ENCODE peak calls at places on chromosomes 5 and 9, in eight cellular contexts. One of them, this sample, is unnamed.

GRCh38 chr9:114047717-114048116 is 30.4 kb downstream of the AMBP start:
- DNase-seq in NCI-H69: no peak
- DNase-seq in cardiac muscle cell: peak
- DNase-seq in NCI-H1092 treated with DMSO at 0.1 percent for 48 hours: no peak
- DNase-seq in putamen: no peak
- DNase-seq in activated T-helper 2 cell treated with anti-CD3 and anti-CD28 coated beads, Interferon-gamma antibody, Interleukin-2, Interleukin-4, amounts not matched to agents 10 μg/mL and 5 μg/mL and 100 μg/mL, durations not matched to agents 14 hours and 24 hours and 36 hours: peak
- DNase-seq in stimulated activated CD4-positive, alpha-beta T cell treated with anti-CD3 and anti-CD28 coated beads, Interleukin-12 subunit alpha, Interleukin-12 subunit beta, amount 100 ng/mL, for 4 hours: no peak
- DNase-seq in T-cell: no peak
- DNase-seq in this sample: no peak

GRCh38 chr9:95923794-95924193 is 48.3 kb downstream of the ERCC6L2 start:
- DNase-seq in NCI-H69: no peak
- DNase-seq in cardiac muscle cell: peak
- DNase-seq in NCI-H1092 treated with DMSO at 0.1 percent for 48 hours: no peak
- DNase-seq in putamen: no peak
- DNase-seq in activated T-helper 2 cell treated with anti-CD3 and anti-CD28 coated beads, Interferon-gamma antibody, Interleukin-2, Interleukin-4, amounts not matched to agents 10 μg/mL and 5 μg/mL and 100 μg/mL, durations not matched to agents 14 hours and 24 hours and 36 hours: no peak
- DNase-seq in stimulated activated CD4-positive, alpha-beta T cell treated with anti-CD3 and anti-CD28 coated beads, Interleukin-12 subunit alpha, Interleukin-12 subunit beta, amount 100 ng/mL, for 4 hours: no peak
- DNase-seq in T-cell: no peak
- DNase-seq in this sample: no peak

GRCh38 chr5:140108093-140109049 is 5.5 kb upstream of the PURA start:
- DNase-seq in NCI-H69: peak
- DNase-seq in cardiac muscle cell: no peak
- DNase-seq in NCI-H1092 treated with DMSO at 0.1 percent for 48 hours: peak
- DNase-seq in putamen: no peak
- DNase-seq in activated T-helper 2 cell treated with anti-CD3 and anti-CD28 coated beads, Interferon-gamma antibody, Interleukin-2, Interleukin-4, amounts not matched to agents 10 μg/mL and 5 μg/mL and 100 μg/mL, durations not matched to agents 14 hours and 24 hours and 36 hours: peak
- DNase-seq in stimulated activated CD4-positive, alpha-beta T cell treated with anti-CD3 and anti-CD28 coated beads, Interleukin-12 subunit alpha, Interleukin-12 subunit beta, amount 100 ng/mL, for 4 hours: no peak
- DNase-seq in T-cell: peak
- DNase-seq in this sample: no peak

GRCh38 chr5:73311291-73312110 is 137.1 kb downstream of the FOXD1 start:
- DNase-seq in NCI-H69: peak
- DNase-seq in cardiac muscle cell: no peak
- DNase-seq in NCI-H1092 treated with DMSO at 0.1 percent for 48 hours: no peak
- DNase-seq in putamen: no peak
- DNase-seq in activated T-helper 2 cell treated with anti-CD3 and anti-CD28 coated beads, Interferon-gamma antibody, Interleukin-2, Interleukin-4, amounts not matched to agents 10 μg/mL and 5 μg/mL and 100 μg/mL, durations not matched to agents 14 hours and 24 hours and 36 hours: no peak
- DNase-seq in stimulated activated CD4-positive, alpha-beta T cell treated with anti-CD3 and anti-CD28 coated beads, Interleukin-12 subunit alpha, Interleukin-12 subunit beta, amount 100 ng/mL, for 4 hours: no peak
- DNase-seq in T-cell: no peak
- DNase-seq in this sample: no peak

GRCh38 chr5:59722875-59723274 is 170.7 kb downstream of the PDE4D start:
- DNase-seq in NCI-H69: peak
- DNase-seq in cardiac muscle cell: no peak
- DNase-seq in NCI-H1092 treated with DMSO at 0.1 percent for 48 hours: no peak
- DNase-seq in putamen: peak
- DNase-seq in activated T-helper 2 cell treated with anti-CD3 and anti-CD28 coated beads, Interferon-gamma antibody, Interleukin-2, Interleukin-4, amounts not matched to agents 10 μg/mL and 5 μg/mL and 100 μg/mL, durations not matched to agents 14 hours and 24 hours and 36 hours: no peak
- DNase-seq in stimulated activated CD4-positive, alpha-beta T cell treated with anti-CD3 and anti-CD28 coated beads, Interleukin-12 subunit alpha, Interleukin-12 subunit beta, amount 100 ng/mL, for 4 hours: no peak
- DNase-seq in T-cell: no peak
- DNase-seq in this sample: no peak

GRCh38 chr5:170522211-170523128 is 18.6 kb downstream of the KCNIP1 start:
- DNase-seq in NCI-H69: peak
- DNase-seq in cardiac muscle cell: no peak
- DNase-seq in NCI-H1092 treated with DMSO at 0.1 percent for 48 hours: peak
- DNase-seq in putamen: no peak
- DNase-seq in activated T-helper 2 cell treated with anti-CD3 and anti-CD28 coated beads, Interferon-gamma antibody, Interleukin-2, Interleukin-4, amounts not matched to agents 10 μg/mL and 5 μg/mL and 100 μg/mL, durations not matched to agents 14 hours and 24 hours and 36 hours: no peak
- DNase-seq in stimulated activated CD4-positive, alpha-beta T cell treated with anti-CD3 and anti-CD28 coated beads, Interleukin-12 subunit alpha, Interleukin-12 subunit beta, amount 100 ng/mL, for 4 hours: no peak
- DNase-seq in T-cell: no peak
- DNase-seq in this sample: peak

GRCh38 chr5:169956126-169956525 is 24.2 kb downstream of the INSYN2B start:
- DNase-seq in NCI-H69: no peak
- DNase-seq in cardiac muscle cell: no peak
- DNase-seq in NCI-H1092 treated with DMSO at 0.1 percent for 48 hours: no peak
- DNase-seq in putamen: no peak
- DNase-seq in activated T-helper 2 cell treated with anti-CD3 and anti-CD28 coated beads, Interferon-gamma antibody, Interleukin-2, Interleukin-4, amounts not matched to agents 10 μg/mL and 5 μg/mL and 100 μg/mL, durations not matched to agents 14 hours and 24 hours and 36 hours: no peak
- DNase-seq in stimulated activated CD4-positive, alpha-beta T cell treated with anti-CD3 and anti-CD28 coated beads, Interleukin-12 subunit alpha, Interleukin-12 subunit beta, amount 100 ng/mL, for 4 hours: no peak
- DNase-seq in T-cell: no peak
- DNase-seq in this sample: no peak

GRCh38 chr5:134020188-134020587 is 15.4 kb upstream of the VDAC1 start:
- DNase-seq in NCI-H69: no peak
- DNase-seq in cardiac muscle cell: no peak
- DNase-seq in NCI-H1092 treated with DMSO at 0.1 percent for 48 hours: no peak
- DNase-seq in putamen: no peak
- DNase-seq in activated T-helper 2 cell treated with anti-CD3 and anti-CD28 coated beads, Interferon-gamma antibody, Interleukin-2, Interleukin-4, amounts not matched to agents 10 μg/mL and 5 μg/mL and 100 μg/mL, durations not matched to agents 14 hours and 24 hours and 36 hours: no peak
- DNase-seq in stimulated activated CD4-positive, alpha-beta T cell treated with anti-CD3 and anti-CD28 coated beads, Interleukin-12 subunit alpha, Interleukin-12 subunit beta, amount 100 ng/mL, for 4 hours: no peak
- DNase-seq in T-cell: no peak
- DNase-seq in this sample: no peak

GRCh38 chr9:581673-582497 is 259.6 kb upstream of the DMRT1 start:
- DNase-seq in NCI-H69: peak
- DNase-seq in cardiac muscle cell: peak
- DNase-seq in NCI-H1092 treated with DMSO at 0.1 percent for 48 hours: no peak
- DNase-seq in putamen: no peak
- DNase-seq in activated T-helper 2 cell treated with anti-CD3 and anti-CD28 coated beads, Interferon-gamma antibody, Interleukin-2, Interleukin-4, amounts not matched to agents 10 μg/mL and 5 μg/mL and 100 μg/mL, durations not matched to agents 14 hours and 24 hours and 36 hours: no peak
- DNase-seq in stimulated activated CD4-positive, alpha-beta T cell treated with anti-CD3 and anti-CD28 coated beads, Interleukin-12 subunit alpha, Interleukin-12 subunit beta, amount 100 ng/mL, for 4 hours: no peak
- DNase-seq in T-cell: no peak
- DNase-seq in this sample: no peak

GRCh38 chr9:35771943-35772342 is 17.9 kb upstream of the MSMP start:
- DNase-seq in NCI-H69: peak
- DNase-seq in cardiac muscle cell: no peak
- DNase-seq in NCI-H1092 treated with DMSO at 0.1 percent for 48 hours: no peak
- DNase-seq in putamen: no peak
- DNase-seq in activated T-helper 2 cell treated with anti-CD3 and anti-CD28 coated beads, Interferon-gamma antibody, Interleukin-2, Interleukin-4, amounts not matched to agents 10 μg/mL and 5 μg/mL and 100 μg/mL, durations not matched to agents 14 hours and 24 hours and 36 hours: no peak
- DNase-seq in stimulated activated CD4-positive, alpha-beta T cell treated with anti-CD3 and anti-CD28 coated beads, Interleukin-12 subunit alpha, Interleukin-12 subunit beta, amount 100 ng/mL, for 4 hours: no peak
- DNase-seq in T-cell: no peak
- DNase-seq in this sample: peak

GRCh38 chr5:138979684-138980275 is 104.6 kb upstream of the LRRTM2 start:
- DNase-seq in NCI-H69: no peak
- DNase-seq in cardiac muscle cell: no peak
- DNase-seq in NCI-H1092 treated with DMSO at 0.1 percent for 48 hours: no peak
- DNase-seq in putamen: no peak
- DNase-seq in activated T-helper 2 cell treated with anti-CD3 and anti-CD28 coated beads, Interferon-gamma antibody, Interleukin-2, Interleukin-4, amounts not matched to agents 10 μg/mL and 5 μg/mL and 100 μg/mL, durations not matched to agents 14 hours and 24 hours and 36 hours: peak
- DNase-seq in stimulated activated CD4-positive, alpha-beta T cell treated with anti-CD3 and anti-CD28 coated beads, Interleukin-12 subunit alpha, Interleukin-12 subunit beta, amount 100 ng/mL, for 4 hours: no peak
- DNase-seq in T-cell: no peak
- DNase-seq in this sample: no peak

GRCh38 chr9:124812401-124813016 is 35.6 kb downstream of the OLFML2A start:
- DNase-seq in NCI-H69: peak
- DNase-seq in cardiac muscle cell: no peak
- DNase-seq in NCI-H1092 treated with DMSO at 0.1 percent for 48 hours: no peak
- DNase-seq in putamen: no peak
- DNase-seq in activated T-helper 2 cell treated with anti-CD3 and anti-CD28 coated beads, Interferon-gamma antibody, Interleukin-2, Interleukin-4, amounts not matched to agents 10 μg/mL and 5 μg/mL and 100 μg/mL, durations not matched to agents 14 hours and 24 hours and 36 hours: no peak
- DNase-seq in stimulated activated CD4-positive, alpha-beta T cell treated with anti-CD3 and anti-CD28 coated beads, Interleukin-12 subunit alpha, Interleukin-12 subunit beta, amount 100 ng/mL, for 4 hours: no peak
- DNase-seq in T-cell: no peak
- DNase-seq in this sample: no peak

GRCh38 chr9:130447193-130447816 is 2.5 kb downstream of the ASS1 start:
- DNase-seq in NCI-H69: peak
- DNase-seq in cardiac muscle cell: no peak
- DNase-seq in NCI-H1092 treated with DMSO at 0.1 percent for 48 hours: no peak
- DNase-seq in putamen: no peak
- DNase-seq in activated T-helper 2 cell treated with anti-CD3 and anti-CD28 coated beads, Interferon-gamma antibody, Interleukin-2, Interleukin-4, amounts not matched to agents 10 μg/mL and 5 μg/mL and 100 μg/mL, durations not matched to agents 14 hours and 24 hours and 36 hours: no peak
- DNase-seq in stimulated activated CD4-positive, alpha-beta T cell treated with anti-CD3 and anti-CD28 coated beads, Interleukin-12 subunit alpha, Interleukin-12 subunit beta, amount 100 ng/mL, for 4 hours: no peak
- DNase-seq in T-cell: no peak
- DNase-seq in this sample: no peak

GRCh38 chr5:176497852-176498251 is 39.4 kb downstream of the RNF44 start:
- DNase-seq in NCI-H69: no peak
- DNase-seq in cardiac muscle cell: no peak
- DNase-seq in NCI-H1092 treated with DMSO at 0.1 percent for 48 hours: no peak
- DNase-seq in putamen: no peak
- DNase-seq in activated T-helper 2 cell treated with anti-CD3 and anti-CD28 coated beads, Interferon-gamma antibody, Interleukin-2, Interleukin-4, amounts not matched to agents 10 μg/mL and 5 μg/mL and 100 μg/mL, durations not matched to agents 14 hours and 24 hours and 36 hours: no peak
- DNase-seq in stimulated activated CD4-positive, alpha-beta T cell treated with anti-CD3 and anti-CD28 coated beads, Interleukin-12 subunit alpha, Interleukin-12 subunit beta, amount 100 ng/mL, for 4 hours: no peak
- DNase-seq in T-cell: no peak
- DNase-seq in this sample: no peak

This sample was measured in NCI-H345.